ENCODE peak calls at places on chromosomes 12 and 14, in four cellular contexts. Y, S, K and C are unnamed samples.

GRCh38 chr14:50089213-50089612 is 27.2 kb downstream of the VCPKMT start:
- DNase-seq in Y (no peak), S (no peak), K (no peak), C (no peak)

GRCh38 chr12:48105321-48105866 is 485 bp downstream of the SENP1 start:
- DNase-seq in K (no peak), Y (no peak), S (no peak), C (no peak)

GRCh38 chr12:78290606-78291345 is 460.1 kb downstream of the NAV3 start:
- DNase-seq in S (no peak), K (no peak), Y (peak), C (no peak)

GRCh38 chr14:21308132-21308478 is 28.2 kb downstream of the RPGRIP1 start:
- DNase-seq in Y (peak), K (no peak), S (peak), C (no peak)

GRCh38 chr14:32472512-32473472 is 143.7 kb downstream of the AKAP6 start:
- DNase-seq in Y (peak), K (no peak), S (no peak), C (no peak)

GRCh38 chr12:98352835-98353234 is 162.6 kb upstream of the TMPO start:
- DNase-seq in Y (peak), S (no peak), K (no peak), C (no peak)

GRCh38 chr14:73461478-73462077 is 3.2 kb upstream of the NUMB start:
- DNase-seq in K (peak), S (no peak), Y (no peak), C (no peak)

GRCh38 chr12:39368096-39368495 is 74.8 kb downstream of the KIF21A start:
- DNase-seq in S (no peak), K (no peak), Y (peak), C (no peak)

GRCh38 chr12:72035625-72036024 is 97.0 kb downstream of the TPH2 start:
- DNase-seq in K (no peak), S (no peak), Y (no peak), C (peak)

GRCh38 chr12:97181571-97182265 is 274.7 kb downstream of the NEDD1 start:
- DNase-seq in Y (no peak), S (no peak), K (no peak), C (no peak)

GRCh38 chr12:119302334-119303132 is 32.0 kb upstream of the CCDC60 start:
- DNase-seq in Y (no peak), K (no peak), S (no peak), C (no peak)

GRCh38 chr12:131466932-131467331 is 244.0 kb upstream of the SFSWAP start:
- DNase-seq in K (no peak), S (no peak), Y (no peak), C (no peak)

GRCh38 chr12:110548678-110549077 is 34.4 kb downstream of the PPTC7 start:
- DNase-seq in S (no peak), K (no peak), Y (no peak), C (no peak)

GRCh38 chr14:64743061-64743460 is 38.8 kb downstream of the PLEKHG3 start:
- DNase-seq in S (no peak), Y (no peak), K (no peak), C (no peak)

GRCh38 chr12:6124411-6125151 is at the start of gene VWF:
- DNase-seq in S (no peak), Y (no peak), K (no peak), C (no peak)

GRCh38 chr12:83827860-83828259 is 1084.7 kb downstream of the SLC6A15 start:
- DNase-seq in K (peak), Y (peak), S (no peak), C (peak)

GRCh38 chr12:30823140-30823669 is 68.5 kb upstream of the CAPRIN2 start:
- DNase-seq in Y (peak), K (peak), S (no peak), C (peak)

GRCh38 chr12:29732211-29732992 is 51.3 kb downstream of the TMTC1 start:
- DNase-seq in S (no peak), Y (no peak), K (no peak), C (no peak)

GRCh38 chr14:101525646-101526527 is 35.4 kb upstream of the DIO3 start:
- DNase-seq in Y (no peak), K (no peak), S (no peak), C (no peak)

GRCh38 chr12:113612076-113612728 is 140.5 kb upstream of the LHX5 start:
- DNase-seq in K (no peak), Y (no peak), S (no peak), C (no peak)

GRCh38 chr14:79842270-79842669 is 369.0 kb downstream of the DIO2 start:
- DNase-seq in S (no peak), Y (peak), K (no peak), C (no peak)

GRCh38 chr12:41011939-41012338 is 176.2 kb upstream of the PDZRN4 start:
- DNase-seq in S (no peak), Y (peak), K (peak), C (no peak)

GRCh38 chr12:52049286-52049685 is 2.0 kb upstream of the NR4A1 start:
- DNase-seq in S (no peak), K (no peak), Y (no peak), C (no peak)

GRCh38 chr14:64880382-64881121 is 845 bp upstream of the SPTB start:
- DNase-seq in S (peak), K (peak), Y (peak), C (peak)

GRCh38 chr14:61749867-61750266 is 12.4 kb upstream of the SNAPC1 start:
- DNase-seq in K (no peak), Y (peak), S (peak), C (no peak)

GRCh38 chr12:45419317-45419716 is 203.4 kb downstream of the ANO6 start:
- DNase-seq in Y (no peak), S (no peak), K (no peak), C (no peak)

GRCh38 chr12:103947871-103948555 is 17.7 kb upstream of the TDG start:
- DNase-seq in S (no peak), Y (no peak), K (no peak), C (no peak)

GRCh38 chr14:56081139-56081538 is 37.1 kb upstream of the PELI2 start:
- DNase-seq in S (no peak), Y (no peak), K (no peak), C (no peak)

GRCh38 chr14:48586099-48586498 is 910.7 kb upstream of the MDGA2 start:
- DNase-seq in K (no peak), S (no peak), Y (no peak), C (no peak)

GRCh38 chr14:31084385-31084784 is 58.2 kb upstream of the STRN3 start:
- DNase-seq in K (no peak), Y (no peak), S (peak), C (no peak)

GRCh38 chr14:104783484-104784217 is 11.9 kb downstream of the AKT1 start:
- DNase-seq in S (no peak), Y (no peak), K (no peak), C (no peak)

GRCh38 chr12:54175130-54175963 is 13.4 kb downstream of the SMUG1 start:
- DNase-seq in Y (no peak), S (peak), K (peak), C (no peak)

GRCh38 chr14:32078030-32078793 is 1.1 kb downstream of the ARHGAP5 start:
- DNase-seq in K (peak), S (peak), Y (peak), C (no peak)

GRCh38 chr14:21428930-21429329 is 27.0 kb downstream of the CHD8 start:
- DNase-seq in Y (no peak), K (no peak), S (no peak), C (no peak)

GRCh38 chr14:98901511-98902205 is 370.3 kb downstream of the BCL11B start:
- DNase-seq in K (no peak), S (no peak), Y (no peak), C (no peak)

GRCh38 chr14:22814373-22814772 is 862 bp downstream of the SLC7A7 start:
- DNase-seq in Y (no peak), S (no peak), K (no peak), C (no peak)

GRCh38 chr14:22813145-22813544 is 2.1 kb downstream of the SLC7A7 start:
- DNase-seq in K (no peak), S (no peak), Y (no peak), C (no peak)

GRCh38 chr14:22808388-22809209 is 6.6 kb downstream of the SLC7A7 start:
- DNase-seq in S (no peak), Y (no peak), K (no peak), C (no peak)

GRCh38 chr14:22812744-22813143 is 2.5 kb downstream of the SLC7A7 start:
- DNase-seq in K (no peak), Y (no peak), S (no peak), C (peak)

DNA sequence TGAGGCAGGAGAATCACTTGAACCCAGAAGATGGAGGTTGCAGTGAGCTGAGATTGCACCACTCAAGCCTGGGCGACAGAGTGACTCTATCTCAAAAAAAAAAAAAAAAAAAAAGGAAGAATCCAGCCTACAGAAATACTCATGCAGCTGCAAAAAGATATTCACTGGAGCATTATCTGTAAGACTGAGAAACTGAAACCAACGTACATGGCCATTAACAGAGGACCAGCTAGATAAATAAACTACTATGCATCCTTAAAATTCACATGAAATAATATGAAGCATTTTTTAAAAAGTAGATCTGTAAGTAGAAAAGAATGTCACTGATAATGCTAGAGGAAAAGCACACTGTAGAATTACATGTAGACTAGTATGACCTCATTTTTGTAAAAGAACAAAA is 3.5 kb downstream of the SLC7A7 start:
- DNase-seq in S (no peak), Y (no peak), K (no peak), C (no peak)
- TF ChIP-seq MAX in S (no peak), Y (no peak), K (no peak), C (no peak)

GRCh38 chr12:81530352-81530751 is 228.8 kb downstream of the PPFIA2 start:
- DNase-seq in Y (no peak), K (no peak), S (no peak), C (no peak)

GRCh38 chr12:81533054-81533453 is 226.1 kb downstream of the PPFIA2 start:
- DNase-seq in Y (no peak), K (no peak), S (no peak), C (no peak)
- TF ChIP-seq MAX in Y (no peak), K (no peak), S (no peak), C (no peak)

GRCh38 chr12:57835366-57836288 is 10.9 kb downstream of the CTDSP2 start:
- DNase-seq in Y (no peak), K (peak), S (no peak), C (no peak)
- TF ChIP-seq MAX in Y (no peak), K (no peak), S (no peak), C (no peak)

GRCh38 chr14:59534361-59534987 is 42.1 kb downstream of the CCDC175 start:
- DNase-seq in K (no peak), Y (no peak), S (no peak), C (no peak)
- TF ChIP-seq MAX in K (no peak), Y (no peak), S (no peak), C (no peak)